ENCODE peak calls at places on chromosomes 3 and 15, in nine cellular contexts. H, B, T, E, W, Y, A, G and Q are unnamed samples.

GRCh38 chr3:116474356-116475200 is 29.3 kb upstream of the LSAMP start:
- DNase-seq in A (no peak), B (no peak), W (no peak), G (no peak), H (no peak), E (peak), Y (no peak), T (no peak), Q (no peak)

GRCh38 chr3:23203651-23204111 is 554 bp downstream of the UBE2E2 start:
- DNase-seq in A (peak), G (no peak), B (peak), T (no peak), Y (peak), H (peak), E (no peak), W (peak), Q (no peak)

GRCh38 chr15:99143655-99144610 is 39.1 kb downstream of the SYNM start:
- DNase-seq in W (no peak), H (no peak), Y (no peak), E (no peak), B (peak), G (no peak), T (no peak), A (no peak), Q (no peak)

GRCh38 chr3:183921096-183921495 is 36.4 kb upstream of the PARL start:
- DNase-seq in T (no peak), W (no peak), H (no peak), E (no peak), G (no peak), Y (no peak), A (no peak), B (no peak), Q (no peak)

GRCh38 chr15:58423858-58424608 is 7.8 kb upstream of the LIPC start:
- DNase-seq in E (no peak), B (peak), G (no peak), W (no peak), A (no peak), T (no peak), Y (no peak), H (no peak), Q (no peak)

GRCh38 chr3:126983653-126984390 is 907 bp downstream of the PLXNA1 start:
- DNase-seq in B (no peak), Y (peak), H (no peak), E (peak), T (no peak), W (peak), A (peak), G (no peak), Q (no peak)

GRCh38 chr3:16810593-16811367 is 74.0 kb upstream of the PLCL2 start:
- DNase-seq in H (no peak), E (no peak), B (no peak), W (no peak), G (no peak), A (no peak), Y (no peak), T (no peak), Q (no peak)

GRCh38 chr3:180802837-180803236 is 109.6 kb upstream of the FXR1 start:
- DNase-seq in G (no peak), Y (no peak), W (no peak), T (peak), H (no peak), E (peak), A (no peak), B (no peak), Q (no peak)

GRCh38 chr3:150787741-150788370 is 24.9 kb upstream of the SIAH2 start:
- DNase-seq in H (peak), G (peak), T (peak), E (peak), Y (no peak), B (peak), A (peak), W (peak), Q (peak)

GRCh38 chr3:188583476-188584161 is 429.7 kb downstream of the LPP start:
- DNase-seq in E (no peak), W (no peak), T (peak), G (no peak), Y (peak), A (no peak), H (no peak), B (no peak), Q (no peak)